ENCODE peak calls at places on chromosomes 13 and 19, in ten cellular contexts. One of them, this sample, is unnamed.

GRCh38 chr13:59771272-59771671 is 392.5 kb downstream of the DIAPH3 start:
- DNase-seq in amniotic epithelial cell: peak; percentile 32
- DNase-seq in epithelial cell of prostate: no peak
- DNase-seq in small intestine: peak; percentile 35
- DNase-seq in ELR: peak; percentile 55
- DNase-seq in skeletal muscle cell: no peak
- DNase-seq in glutamatergic neuron: no peak
- DNase-seq in GM13977: no peak
- DNase-seq in GM19239: peak; percentile 2
- DNase-seq in WTC11: no peak
- DNase-seq in this sample: peak; percentile 35

GRCh38 chr19:50334741-50335421 is 5.7 kb upstream of the KCNC3 start:
- DNase-seq in skeletal muscle cell: no peak
- DNase-seq in GM19239: no peak
- DNase-seq in WTC11: no peak
- DNase-seq in GM13977: no peak
- DNase-seq in ELR: no peak
- DNase-seq in glutamatergic neuron: no peak
- DNase-seq in epithelial cell of prostate: no peak
- DNase-seq in small intestine: no peak
- DNase-seq in amniotic epithelial cell: no peak
- DNase-seq in this sample: no peak

GRCh38 chr19:4279530-4280422 is 710 bp downstream of the SHD start:
- DNase-seq in GM19239: no peak
- DNase-seq in amniotic epithelial cell: no peak
- DNase-seq in skeletal muscle cell: no peak
- DNase-seq in WTC11: no peak
- DNase-seq in glutamatergic neuron: peak; percentile 40
- DNase-seq in epithelial cell of prostate: no peak
- DNase-seq in ELR: no peak
- DNase-seq in GM13977: no peak
- DNase-seq in small intestine: no peak
- DNase-seq in this sample: no peak

GRCh38 chr19:8403098-8403819 is 9.8 kb upstream of the MARCHF2 start:
- DNase-seq in skeletal muscle cell: no peak
- DNase-seq in GM19239: no peak
- DNase-seq in GM13977: no peak
- DNase-seq in glutamatergic neuron: no peak
- DNase-seq in epithelial cell of prostate: no peak
- DNase-seq in WTC11: no peak
- DNase-seq in ELR: no peak
- DNase-seq in small intestine: no peak
- DNase-seq in amniotic epithelial cell: no peak
- DNase-seq in this sample: no peak

GRCh38 chr13:105513448-105513847 is 1022.0 kb downstream of the EFNB2 start:
- DNase-seq in small intestine: no peak
- DNase-seq in skeletal muscle cell: no peak
- DNase-seq in amniotic epithelial cell: no peak
- DNase-seq in GM19239: no peak
- DNase-seq in glutamatergic neuron: no peak
- DNase-seq in GM13977: no peak
- DNase-seq in epithelial cell of prostate: no peak
- DNase-seq in ELR: no peak
- DNase-seq in WTC11: no peak
- DNase-seq in this sample: no peak

GRCh38 chr19:5173993-5174392 is 166.6 kb downstream of the PTPRS start:
- DNase-seq in epithelial cell of prostate: no peak
- DNase-seq in GM19239: no peak
- DNase-seq in glutamatergic neuron: no peak
- DNase-seq in WTC11: no peak
- DNase-seq in GM13977: no peak
- DNase-seq in skeletal muscle cell: no peak
- DNase-seq in small intestine: no peak
- DNase-seq in ELR: no peak
- DNase-seq in amniotic epithelial cell: no peak
- DNase-seq in this sample: no peak

GRCh38 chr13:99178636-99179035 is 22.0 kb upstream of the UBAC2 start:
- DNase-seq in glutamatergic neuron: no peak
- DNase-seq in epithelial cell of prostate: no peak
- DNase-seq in amniotic epithelial cell: no peak
- DNase-seq in skeletal muscle cell: no peak
- DNase-seq in GM13977: no peak
- DNase-seq in GM19239: no peak
- DNase-seq in WTC11: no peak
- DNase-seq in ELR: no peak
- DNase-seq in small intestine: no peak
- DNase-seq in this sample: no peak

GRCh38 chr13:25775986-25776385 is 275.8 kb downstream of the SHISA2 start:
- DNase-seq in small intestine: no peak
- DNase-seq in skeletal muscle cell: no peak
- DNase-seq in GM19239: no peak
- DNase-seq in WTC11: no peak
- DNase-seq in amniotic epithelial cell: no peak
- DNase-seq in GM13977: no peak
- DNase-seq in epithelial cell of prostate: no peak
- DNase-seq in glutamatergic neuron: no peak
- DNase-seq in ELR: no peak
- DNase-seq in this sample: no peak

GRCh38 chr19:10747271-10747670 is 29.4 kb downstream of the DNM2 start:
- DNase-seq in epithelial cell of prostate: no peak
- DNase-seq in GM19239: no peak
- DNase-seq in glutamatergic neuron: no peak
- DNase-seq in WTC11: no peak
- DNase-seq in GM13977: no peak
- DNase-seq in ELR: no peak
- DNase-seq in small intestine: peak; percentile 95
- DNase-seq in skeletal muscle cell: no peak
- DNase-seq in amniotic epithelial cell: no peak
- DNase-seq in this sample: no peak

GRCh38 chr13:99214232-99214631 is 13.6 kb downstream of the UBAC2 start:
- DNase-seq in skeletal muscle cell: no peak
- DNase-seq in glutamatergic neuron: no peak
- DNase-seq in GM13977: peak; percentile 69
- DNase-seq in epithelial cell of prostate: no peak
- DNase-seq in GM19239: no peak
- DNase-seq in small intestine: no peak
- DNase-seq in amniotic epithelial cell: no peak
- DNase-seq in WTC11: no peak
- DNase-seq in ELR: no peak
- DNase-seq in this sample: no peak

GRCh38 chr13:42814868-42815267 is 33.5 kb downstream of the FAM216B start:
- DNase-seq in WTC11: no peak
- DNase-seq in skeletal muscle cell: peak; percentile 84
- DNase-seq in glutamatergic neuron: no peak
- DNase-seq in small intestine: no peak
- DNase-seq in amniotic epithelial cell: peak; percentile 86
- DNase-seq in ELR: peak; percentile 85
- DNase-seq in GM13977: no peak
- DNase-seq in GM19239: no peak
- DNase-seq in epithelial cell of prostate: peak; percentile 27
- DNase-seq in this sample: peak; percentile 91

GRCh38 chr13:111469916-111470506 is 149.6 kb downstream of the TEX29 start:
- DNase-seq in ELR: no peak
- DNase-seq in skeletal muscle cell: no peak
- DNase-seq in GM13977: no peak
- DNase-seq in epithelial cell of prostate: no peak
- DNase-seq in small intestine: no peak
- DNase-seq in WTC11: no peak
- DNase-seq in glutamatergic neuron: no peak
- DNase-seq in GM19239: no peak
- DNase-seq in amniotic epithelial cell: no peak
- DNase-seq in this sample: no peak

GRCh38 chr13:99196466-99197256 is 4.0 kb upstream of the UBAC2 start:
- DNase-seq in epithelial cell of prostate: no peak
- DNase-seq in skeletal muscle cell: no peak
- DNase-seq in GM19239: no peak
- DNase-seq in small intestine: peak; percentile 44
- DNase-seq in glutamatergic neuron: no peak
- DNase-seq in WTC11: no peak
- DNase-seq in amniotic epithelial cell: no peak
- DNase-seq in ELR: peak; percentile 36
- DNase-seq in GM13977: no peak
- DNase-seq in this sample: no peak

GRCh38 chr19:32570081-32570785 is 10.8 kb upstream of the PDCD5 start:
- DNase-seq in small intestine: peak; percentile 57
- DNase-seq in GM19239: peak; percentile 36
- DNase-seq in skeletal muscle cell: peak; percentile 18
- DNase-seq in WTC11: peak; percentile 65
- DNase-seq in GM13977: peak; percentile 57
- DNase-seq in epithelial cell of prostate: no peak
- DNase-seq in glutamatergic neuron: peak; percentile 67
- DNase-seq in ELR: peak; percentile 77
- DNase-seq in amniotic epithelial cell: peak; percentile 55
- DNase-seq in this sample: peak; percentile 83

GRCh38 chr13:27450921-27451461 is 627 bp upstream of the MTIF3 start:
- DNase-seq in skeletal muscle cell: no peak
- DNase-seq in GM19239: no peak
- DNase-seq in small intestine: peak; percentile 92
- DNase-seq in WTC11: peak; percentile 58
- DNase-seq in ELR: peak; percentile 62
- DNase-seq in epithelial cell of prostate: peak; percentile 43
- DNase-seq in amniotic epithelial cell: peak; percentile 64
- DNase-seq in glutamatergic neuron: peak; percentile 54
- DNase-seq in GM13977: peak; percentile 36
- DNase-seq in this sample: peak; percentile 35

GRCh38 chr13:110536006-110536693 is 25.4 kb downstream of the RAB20 start:
- DNase-seq in ELR: no peak
- DNase-seq in GM19239: peak; percentile 27
- DNase-seq in GM13977: no peak
- DNase-seq in amniotic epithelial cell: no peak
- DNase-seq in glutamatergic neuron: peak; percentile 4
- DNase-seq in small intestine: no peak
- DNase-seq in epithelial cell of prostate: no peak
- DNase-seq in WTC11: no peak
- DNase-seq in skeletal muscle cell: no peak
- DNase-seq in this sample: no peak

GRCh38 chr13:82571653-82572052 is 1310.6 kb downstream of the SLITRK1 start:
- DNase-seq in GM13977: no peak
- DNase-seq in amniotic epithelial cell: no peak
- DNase-seq in WTC11: no peak
- DNase-seq in glutamatergic neuron: no peak
- DNase-seq in ELR: peak; percentile 46
- DNase-seq in small intestine: no peak
- DNase-seq in epithelial cell of prostate: no peak
- DNase-seq in GM19239: no peak
- DNase-seq in skeletal muscle cell: no peak
- DNase-seq in this sample: no peak

GRCh38 chr13:23985846-23986245 is 88.5 kb upstream of the C1QTNF9B start:
- DNase-seq in ELR: no peak
- DNase-seq in GM13977: no peak
- DNase-seq in amniotic epithelial cell: no peak
- DNase-seq in skeletal muscle cell: no peak
- DNase-seq in GM19239: no peak
- DNase-seq in small intestine: no peak
- DNase-seq in WTC11: no peak
- DNase-seq in epithelial cell of prostate: no peak
- DNase-seq in glutamatergic neuron: peak; percentile 65
- DNase-seq in this sample: no peak

GRCh38 chr19:45874620-45874966 is 10.5 kb downstream of the FOXA3 start:
- DNase-seq in WTC11: no peak
- DNase-seq in GM13977: no peak
- DNase-seq in amniotic epithelial cell: no peak
- DNase-seq in ELR: no peak
- DNase-seq in GM19239: no peak
- DNase-seq in skeletal muscle cell: no peak
- DNase-seq in glutamatergic neuron: no peak
- DNase-seq in small intestine: no peak
- DNase-seq in epithelial cell of prostate: no peak
- DNase-seq in this sample: no peak

GRCh38 chr13:49452725-49453457 is 8.8 kb downstream of the SETDB2 start:
- DNase-seq in ELR: no peak
- DNase-seq in WTC11: no peak
- DNase-seq in amniotic epithelial cell: no peak
- DNase-seq in GM13977: no peak
- DNase-seq in glutamatergic neuron: no peak
- DNase-seq in epithelial cell of prostate: no peak
- DNase-seq in GM19239: no peak
- DNase-seq in skeletal muscle cell: no peak
- DNase-seq in small intestine: no peak
- DNase-seq in this sample: no peak

GRCh38 chr19:811511-812048 is 10.2 kb downstream of the PLPPR3 start:
- DNase-seq in GM19239: no peak
- DNase-seq in glutamatergic neuron: no peak
- DNase-seq in epithelial cell of prostate: no peak
- DNase-seq in WTC11: no peak
- DNase-seq in amniotic epithelial cell: no peak
- DNase-seq in small intestine: no peak
- DNase-seq in GM13977: peak; percentile 43
- DNase-seq in skeletal muscle cell: no peak
- DNase-seq in ELR: no peak
- DNase-seq in this sample: no peak

GRCh38 chr19:1513492-1514294 is 874 bp upstream of the ADAMTSL5 start:
- DNase-seq in GM13977: peak; percentile 79
- DNase-seq in amniotic epithelial cell: peak; percentile 32
- DNase-seq in ELR: peak; percentile 59
- DNase-seq in small intestine: peak; percentile 71
- DNase-seq in GM19239: peak; percentile 62
- DNase-seq in skeletal muscle cell: no peak
- DNase-seq in glutamatergic neuron: no peak
- DNase-seq in WTC11: peak; percentile 74
- DNase-seq in epithelial cell of prostate: no peak
- DNase-seq in this sample: peak; percentile 83

GRCh38 chr19:49592486-49593232 is 1.7 kb downstream of the PRR12 start:
- DNase-seq in glutamatergic neuron: no peak
- DNase-seq in GM13977: peak; percentile 60
- DNase-seq in epithelial cell of prostate: no peak
- DNase-seq in small intestine: peak; percentile 36
- DNase-seq in GM19239: no peak
- DNase-seq in ELR: peak; percentile 52
- DNase-seq in skeletal muscle cell: no peak
- DNase-seq in amniotic epithelial cell: no peak
- DNase-seq in WTC11: peak; percentile 32
- DNase-seq in this sample: peak; percentile 32

GRCh38 chr19:33274663-33275558 is 27.4 kb downstream of the CEBPA start:
- DNase-seq in WTC11: no peak
- DNase-seq in epithelial cell of prostate: no peak
- DNase-seq in skeletal muscle cell: no peak
- DNase-seq in ELR: no peak
- DNase-seq in GM19239: no peak
- DNase-seq in small intestine: no peak
- DNase-seq in GM13977: no peak
- DNase-seq in glutamatergic neuron: no peak
- DNase-seq in amniotic epithelial cell: no peak
- DNase-seq in this sample: no peak

GRCh38 chr19:45782820-45783785 is 813 bp upstream of the DMPK start:
- DNase-seq in skeletal muscle cell: no peak
- DNase-seq in GM13977: no peak
- DNase-seq in epithelial cell of prostate: no peak
- DNase-seq in ELR: peak; percentile 89
- DNase-seq in small intestine: no peak
- DNase-seq in amniotic epithelial cell: peak; percentile 79
- DNase-seq in WTC11: no peak
- DNase-seq in GM19239: no peak
- DNase-seq in glutamatergic neuron: no peak
- DNase-seq in this sample: peak; percentile 89

GRCh38 chr13:52983836-52984235 is 44.8 kb upstream of the OLFM4 start:
- DNase-seq in small intestine: no peak
- DNase-seq in ELR: no peak
- DNase-seq in skeletal muscle cell: no peak
- DNase-seq in GM13977: no peak
- DNase-seq in amniotic epithelial cell: no peak
- DNase-seq in glutamatergic neuron: no peak
- DNase-seq in GM19239: no peak
- DNase-seq in WTC11: no peak
- DNase-seq in epithelial cell of prostate: no peak
- DNase-seq in this sample: no peak

GRCh38 chr19:17720487-17720839 is 1.2 kb downstream of the MAP1S start:
- DNase-seq in WTC11: no peak
- DNase-seq in GM19239: no peak
- DNase-seq in small intestine: no peak
- DNase-seq in GM13977: no peak
- DNase-seq in glutamatergic neuron: no peak
- DNase-seq in amniotic epithelial cell: no peak
- DNase-seq in ELR: peak; percentile 17
- DNase-seq in skeletal muscle cell: no peak
- DNase-seq in epithelial cell of prostate: no peak
- DNase-seq in this sample: peak; percentile 35

GRCh38 chr19:8611391-8611883 is 922 bp upstream of the ADAMTS10 start:
- DNase-seq in GM19239: no peak
- DNase-seq in glutamatergic neuron: no peak
- DNase-seq in epithelial cell of prostate: no peak
- DNase-seq in amniotic epithelial cell: no peak
- DNase-seq in small intestine: no peak
- DNase-seq in WTC11: no peak
- DNase-seq in skeletal muscle cell: no peak
- DNase-seq in ELR: no peak
- DNase-seq in GM13977: no peak
- DNase-seq in this sample: no peak

This sample was measured in foreskin fibroblast.